ENCODE peak calls at places on chromosomes 16 and 17, in eight cellular contexts. R is right cardiac atrium; C is K562; I is CD8-positive, alpha-beta T cell; G is HCT116; P is ovary; N is effector memory CD4-positive, alpha-beta T cell; A is transverse colon. L is an unnamed sample. For H3K4me1, the result is how much of the 10 kb centered on the place peaks cover.

GRCh38 chr17:19249681-19250080 is 12.5 kb downstream of the EPN2 start:
- DNase-seq in R (no peak), P (no peak), N (no peak), C (no peak), G (no peak), A (no peak), I (no peak), L (no peak)

GRCh38 chr17:79186406-79186805 is 111.8 kb downstream of the ENGASE start:
- DNase-seq in C (no peak), I (no peak), R (no peak), A (no peak), N (no peak), G (no peak), P (no peak), L (no peak)

GRCh38 chr17:11880714-11881113 is 116.6 kb downstream of the ZNF18 start:
- DNase-seq in P (no peak), N (no peak), R (no peak), A (peak), I (no peak), C (peak), G (peak), L (peak)

GRCh38 chr16:55657616-55658015 is 1.8 kb downstream of the SLC6A2 start:
- DNase-seq in I (no peak), R (no peak), P (no peak), G (no peak), A (no peak), C (no peak), N (no peak), L (no peak)

GRCh38 chr17:34371405-34371804 is 8.4 kb upstream of the CCL1 start:
- DNase-seq in R (no peak), I (no peak), C (no peak), P (no peak), A (no peak), G (no peak), N (no peak), L (no peak)

GRCh38 chr17:17781591-17782424 is 55.0 kb downstream of the SREBF1 start:
- DNase-seq in I (no peak), N (peak), G (no peak), R (peak), P (peak), A (peak), C (no peak), L (peak)

GRCh38 chr16:59047114-59047513 is 313.0 kb upstream of the GOT2 start:
- DNase-seq in R (no peak), I (no peak), A (no peak), N (no peak), P (no peak), G (no peak), C (no peak), L (no peak)

GRCh38 chr17:81254955-81255717 is 16.0 kb downstream of the NDUFAF8 start:
- DNase-seq in A (peak), C (peak), I (no peak), G (no peak), R (peak), P (peak), N (no peak), L (no peak)

GRCh38 chr16:71347146-71347545 is 11.4 kb upstream of the CALB2 start:
- DNase-seq in G (no peak), P (no peak), I (no peak), C (no peak), R (no peak), N (no peak), A (no peak), L (no peak)

GRCh38 chr17:4643676-4644075 is 2.2 kb upstream of the ALOX15 start:
- DNase-seq in G (no peak), R (no peak), A (peak), P (no peak), N (no peak), C (no peak), I (no peak), L (no peak)

GRCh38 chr17:68172461-68172954 is 75.3 kb upstream of the AMZ2 start:
- DNase-seq in C (peak), A (peak), R (peak), G (peak), I (peak), P (peak), N (peak), L (peak)

GRCh38 chr17:30570596-30571265 is 93.5 kb downstream of the GOSR1 start:
- DNase-seq in C (no peak), A (no peak), N (no peak), R (no peak), I (no peak), G (no peak), P (no peak), L (no peak)

GRCh38 chr16:57736419-57737281 is 1.1 kb downstream of the KATNB1 start:
- DNase-seq in I (no peak), R (no peak), A (peak), C (peak), N (peak), G (no peak), P (peak), L (peak)

GRCh38 chr16:24550295-24550694 is 10.9 kb downstream of the RBBP6 start:
- DNase-seq in G (no peak), P (no peak), C (no peak), A (no peak), I (no peak), N (no peak), R (no peak), L (no peak)

DNA sequence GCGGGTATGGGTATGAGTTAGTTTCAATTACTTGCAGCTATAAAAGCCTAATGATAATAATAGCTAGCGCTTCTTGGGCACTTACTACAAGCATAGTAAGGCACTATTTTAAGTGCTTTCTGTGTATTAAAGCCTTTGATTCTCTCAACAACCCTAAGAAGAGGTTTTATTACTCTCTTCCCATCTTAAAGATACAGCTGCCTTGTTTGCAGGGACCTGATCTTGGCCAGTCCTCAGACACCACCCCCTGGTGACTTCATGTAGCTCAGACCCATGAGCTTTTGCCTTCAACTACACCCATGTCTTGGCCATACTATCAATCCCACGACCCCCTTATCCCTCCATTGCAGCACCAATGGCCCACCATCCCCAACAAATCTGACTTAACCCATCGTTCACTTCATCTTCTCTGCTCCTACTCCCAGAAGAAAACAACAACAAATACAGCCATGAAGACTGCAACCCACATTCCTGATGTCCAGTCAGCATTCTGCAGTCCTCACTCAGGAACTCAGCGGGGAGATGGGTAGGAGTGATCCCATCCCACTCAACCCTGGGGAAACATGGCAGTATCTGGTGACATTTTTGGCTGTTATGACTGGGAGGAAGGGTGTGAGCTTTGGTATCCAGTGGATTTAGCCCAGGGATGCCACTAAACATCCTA is 4.2 kb downstream of the GGA2 start:
- DNase-seq in I (no peak), A (no peak), G (no peak), R (no peak), P (no peak), C (peak), N (no peak), L (peak)
- H3K4me1 ChIP-seq in I (half or more), A (under half), G (half or more), R (under half), P (under half), C (half or more), N (under half), L (half or more)

DNA sequence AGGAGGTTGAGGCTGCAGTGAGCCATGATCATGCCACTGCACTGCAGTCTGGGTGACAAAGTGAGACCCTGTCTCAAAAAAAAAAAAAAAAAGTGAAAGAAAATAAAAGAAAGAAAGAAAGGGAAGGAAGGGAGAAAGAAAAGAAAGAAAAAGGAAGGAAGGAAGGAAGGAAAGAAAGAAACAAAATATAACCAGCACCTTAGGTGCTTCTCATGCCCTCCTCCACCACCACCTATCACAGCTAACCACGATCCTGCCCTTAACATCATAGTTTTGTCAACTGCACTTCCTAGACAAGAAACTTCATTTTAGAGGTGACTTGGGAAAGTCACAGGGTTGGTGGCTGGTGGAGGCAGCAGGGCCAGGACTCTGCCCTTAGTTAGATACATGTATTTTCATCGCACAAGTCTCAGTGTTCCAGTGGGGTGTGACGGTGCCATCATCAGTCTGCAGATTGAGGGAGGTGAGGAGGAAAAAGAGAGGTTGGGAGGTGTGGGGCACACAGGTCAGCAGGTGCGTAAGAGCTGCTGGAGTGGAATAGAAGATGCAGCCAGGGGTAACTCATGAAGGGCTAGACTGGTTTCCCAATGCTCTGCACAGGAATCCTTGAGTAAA is 10.0 kb downstream of the SUPT4H1 start:
- DNase-seq in A (no peak), C (no peak), G (no peak), I (no peak), P (no peak), N (no peak), R (no peak), L (no peak)
- H3K27ac ChIP-seq in A (peak), C (peak), G (no peak), I (peak), P (no peak), N (peak), R (no peak), L (peak)

GRCh38 chr16:14097182-14097951 is 26.2 kb downstream of the MRTFB start:
- DNase-seq in R (no peak), A (peak), C (no peak), I (no peak), P (no peak), G (peak), N (no peak), L (no peak)

GRCh38 chr16:14092579-14092978 is 21.5 kb downstream of the MRTFB start:
- DNase-seq in A (no peak), P (no peak), N (no peak), G (no peak), C (no peak), R (no peak), I (no peak), L (no peak)

GRCh38 chr16:14100825-14101224 is 29.7 kb downstream of the MRTFB start:
- DNase-seq in I (no peak), R (no peak), A (no peak), G (no peak), P (no peak), C (no peak), N (no peak), L (no peak)

GRCh38 chr16:14098081-14098480 is 27.0 kb downstream of the MRTFB start:
- DNase-seq in C (no peak), A (no peak), P (no peak), N (no peak), G (no peak), R (no peak), I (no peak), L (no peak)

DNA sequence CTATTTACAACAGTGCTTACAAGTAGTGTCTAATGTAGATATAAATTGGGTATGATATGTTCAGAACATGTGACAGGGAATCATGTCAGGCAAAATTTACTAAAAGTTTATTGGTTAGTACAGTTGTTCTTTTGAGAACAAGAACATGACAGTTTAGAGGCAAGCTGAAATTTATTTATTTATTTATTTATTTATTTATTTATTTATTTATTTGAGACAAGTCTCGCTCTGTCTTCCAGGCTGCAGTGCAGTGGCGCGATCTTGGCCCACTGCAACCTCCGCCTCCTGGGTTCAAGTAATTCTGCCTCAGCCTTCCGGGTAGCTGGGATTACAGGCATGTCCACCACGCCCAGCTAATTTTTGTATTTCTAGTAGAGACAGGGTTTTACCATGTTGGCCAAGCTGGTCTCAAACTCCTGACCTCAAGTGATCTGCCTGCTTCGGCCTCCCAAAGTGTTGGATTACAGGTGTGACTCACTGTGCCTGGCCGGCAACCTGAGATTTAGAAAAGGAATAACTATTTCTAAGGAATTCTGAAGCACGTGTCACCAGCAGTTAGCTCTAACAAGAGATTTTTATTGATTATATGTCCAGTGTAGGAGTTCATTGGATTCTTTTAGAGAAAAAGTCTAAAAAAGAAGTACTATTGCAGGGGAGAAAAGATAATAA is 24.9 kb downstream of the MRTFB start:
- DNase-seq in G (peak), P (no peak), I (no peak), C (no peak), A (no peak), N (no peak), R (no peak), L (no peak)
- H3K4me1 ChIP-seq in G (half or more), P (under half), I (under half), C (under half), A (under half), N (under half), R (under half), L (under half)

DNA sequence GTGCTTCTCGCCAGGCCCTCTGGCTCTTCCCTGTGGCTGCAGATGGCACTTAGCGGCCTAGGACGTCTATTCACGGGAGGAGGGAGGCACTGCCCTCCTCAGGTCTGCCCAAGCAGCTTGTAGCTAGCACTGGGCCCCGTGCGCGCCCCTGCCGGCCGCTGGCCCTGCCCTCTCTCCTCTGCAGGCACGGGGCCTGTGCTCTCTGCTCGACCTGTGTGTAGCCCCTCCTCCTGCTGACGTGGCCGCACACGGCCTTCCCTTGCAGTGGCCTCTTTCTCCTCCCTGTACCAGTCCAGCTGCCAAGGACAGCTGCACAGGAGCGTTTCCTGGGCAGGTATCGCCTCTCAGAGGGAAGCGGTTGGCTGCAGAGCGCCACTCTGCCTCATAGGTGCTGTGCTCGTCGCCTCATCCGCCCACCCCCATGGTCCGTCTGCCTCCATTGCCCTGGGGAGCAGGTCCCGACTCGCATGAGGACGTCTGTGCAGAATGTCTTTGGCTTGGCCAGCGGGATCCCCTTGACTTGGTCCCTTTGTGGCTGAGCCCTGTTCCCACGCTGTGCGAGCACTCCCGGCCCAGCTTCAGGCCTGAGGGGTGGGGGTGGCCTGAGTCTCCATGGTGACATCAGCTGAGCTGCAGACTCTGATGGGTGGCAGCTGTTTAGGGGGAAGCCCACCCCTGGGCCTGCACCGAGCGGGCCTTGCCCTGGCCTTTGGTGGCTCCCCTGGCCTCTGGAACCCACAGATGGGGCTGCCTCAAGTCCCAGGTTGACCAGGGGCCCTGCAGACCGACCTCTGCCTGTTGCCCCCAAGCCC is 34.6 kb downstream of the TSC2 start:
- DNase-seq in C (no peak), P (peak), G (no peak), I (no peak), A (peak), N (no peak), R (peak), L (no peak)
- H3K27ac ChIP-seq in C (no peak), P (peak), G (no peak), I (no peak), A (no peak), N (no peak), R (no peak), L (no peak)

L was measured in Karpas-422.